ENCODE peak calls at places on chromosomes 3 and 15, in nine cellular contexts. One of them, this sample, is unnamed.

GRCh38 chr3:195269375-195270078 is 1.4 kb downstream of the XXYLT1 start:
- DNase-seq in Peyer's patch: no peak
- DNase-seq in Panc1: no peak
- DNase-seq in CD8-positive, alpha-beta T cell: no peak
- DNase-seq in adrenal gland: no peak
- DNase-seq in A549: no peak
- DNase-seq in fibroblast of lung: no peak
- DNase-seq in AG10803: no peak
- DNase-seq in endodermal cell: no peak
- DNase-seq in this sample: no peak

GRCh38 chr3:111285691-111286090 is 214.1 kb downstream of the NECTIN3 start:
- DNase-seq in Panc1: no peak
- DNase-seq in Peyer's patch: no peak
- DNase-seq in fibroblast of lung: no peak
- DNase-seq in endodermal cell: no peak
- DNase-seq in adrenal gland: no peak
- DNase-seq in A549: no peak
- DNase-seq in AG10803: no peak
- DNase-seq in CD8-positive, alpha-beta T cell: no peak
- DNase-seq in this sample: no peak

GRCh38 chr3:17505856-17506255 is 236.6 kb downstream of the TBC1D5 start:
- DNase-seq in fibroblast of lung: peak; percentile 22
- DNase-seq in A549: no peak
- DNase-seq in Peyer's patch: no peak
- DNase-seq in endodermal cell: no peak
- DNase-seq in AG10803: peak; percentile 40
- DNase-seq in CD8-positive, alpha-beta T cell: no peak
- DNase-seq in Panc1: no peak
- DNase-seq in adrenal gland: no peak
- DNase-seq in this sample: no peak

GRCh38 chr15:95884276-95884675 is 446.2 kb upstream of the NR2F2 start:
- DNase-seq in Peyer's patch: no peak
- DNase-seq in adrenal gland: no peak
- DNase-seq in endodermal cell: peak; percentile 63
- DNase-seq in Panc1: no peak
- DNase-seq in CD8-positive, alpha-beta T cell: no peak
- DNase-seq in AG10803: peak; percentile 92
- DNase-seq in A549: no peak
- DNase-seq in fibroblast of lung: no peak
- DNase-seq in this sample: peak; percentile 66

GRCh38 chr3:114557791-114558190 is 264.0 kb downstream of the TIGIT start:
- DNase-seq in AG10803: peak; percentile 37
- DNase-seq in CD8-positive, alpha-beta T cell: no peak
- DNase-seq in adrenal gland: no peak
- DNase-seq in fibroblast of lung: peak; percentile 32
- DNase-seq in A549: no peak
- DNase-seq in endodermal cell: no peak
- DNase-seq in Peyer's patch: no peak
- DNase-seq in Panc1: no peak
- DNase-seq in this sample: no peak

GRCh38 chr15:79314811-79315210 is 3.9 kb downstream of the TMED3 start:
- DNase-seq in adrenal gland: no peak
- DNase-seq in CD8-positive, alpha-beta T cell: no peak
- DNase-seq in fibroblast of lung: no peak
- DNase-seq in Panc1: no peak
- DNase-seq in A549: no peak
- DNase-seq in AG10803: no peak
- DNase-seq in Peyer's patch: no peak
- DNase-seq in endodermal cell: no peak
- DNase-seq in this sample: no peak

GRCh38 chr3:172517859-172518466 is 5.3 kb downstream of the TNFSF10 start:
- DNase-seq in fibroblast of lung: no peak
- DNase-seq in AG10803: peak; percentile 32
- DNase-seq in CD8-positive, alpha-beta T cell: no peak
- DNase-seq in Peyer's patch: no peak
- DNase-seq in adrenal gland: no peak
- DNase-seq in endodermal cell: no peak
- DNase-seq in A549: no peak
- DNase-seq in Panc1: no peak
- DNase-seq in this sample: no peak

GRCh38 chr15:55196011-55196410 is 730 bp downstream of the RSL24D1 start:
- DNase-seq in AG10803: no peak
- DNase-seq in A549: no peak
- DNase-seq in adrenal gland: no peak
- DNase-seq in CD8-positive, alpha-beta T cell: no peak
- DNase-seq in Peyer's patch: no peak
- DNase-seq in endodermal cell: no peak
- DNase-seq in fibroblast of lung: peak; percentile 14
- DNase-seq in Panc1: no peak
- DNase-seq in this sample: no peak

GRCh38 chr3:62876064-62876463 is 848 bp upstream of the CADPS start:
- DNase-seq in Panc1: no peak
- DNase-seq in A549: no peak
- DNase-seq in fibroblast of lung: peak; percentile 52
- DNase-seq in endodermal cell: peak; percentile 94
- DNase-seq in AG10803: peak; percentile 32
- DNase-seq in Peyer's patch: peak; percentile 71
- DNase-seq in CD8-positive, alpha-beta T cell: no peak
- DNase-seq in adrenal gland: peak; percentile 26
- DNase-seq in this sample: no peak

GRCh38 chr3:169345662-169346331 is 317.7 kb downstream of the MECOM start:
- DNase-seq in AG10803: no peak
- DNase-seq in adrenal gland: no peak
- DNase-seq in CD8-positive, alpha-beta T cell: no peak
- DNase-seq in fibroblast of lung: no peak
- DNase-seq in Peyer's patch: no peak
- DNase-seq in A549: no peak
- DNase-seq in Panc1: no peak
- DNase-seq in endodermal cell: no peak
- DNase-seq in this sample: no peak

GRCh38 chr3:169340055-169340454 is 323.5 kb downstream of the MECOM start:
- DNase-seq in A549: no peak
- DNase-seq in CD8-positive, alpha-beta T cell: no peak
- DNase-seq in AG10803: no peak
- DNase-seq in adrenal gland: no peak
- DNase-seq in fibroblast of lung: no peak
- DNase-seq in Panc1: no peak
- DNase-seq in endodermal cell: no peak
- DNase-seq in Peyer's patch: no peak
- DNase-seq in this sample: no peak

GRCh38 chr3:169344465-169344864 is 319.0 kb downstream of the MECOM start:
- DNase-seq in fibroblast of lung: peak; percentile 32
- DNase-seq in endodermal cell: no peak
- DNase-seq in A549: no peak
- DNase-seq in adrenal gland: no peak
- DNase-seq in AG10803: no peak
- DNase-seq in CD8-positive, alpha-beta T cell: no peak
- DNase-seq in Peyer's patch: no peak
- DNase-seq in Panc1: no peak
- DNase-seq in this sample: no peak

GRCh38 chr3:169339386-169339785 is 324.1 kb downstream of the MECOM start:
- DNase-seq in adrenal gland: no peak
- DNase-seq in AG10803: no peak
- DNase-seq in endodermal cell: no peak
- DNase-seq in CD8-positive, alpha-beta T cell: no peak
- DNase-seq in Panc1: no peak
- DNase-seq in fibroblast of lung: no peak
- DNase-seq in Peyer's patch: no peak
- DNase-seq in A549: no peak
- DNase-seq in this sample: no peak

DNA sequence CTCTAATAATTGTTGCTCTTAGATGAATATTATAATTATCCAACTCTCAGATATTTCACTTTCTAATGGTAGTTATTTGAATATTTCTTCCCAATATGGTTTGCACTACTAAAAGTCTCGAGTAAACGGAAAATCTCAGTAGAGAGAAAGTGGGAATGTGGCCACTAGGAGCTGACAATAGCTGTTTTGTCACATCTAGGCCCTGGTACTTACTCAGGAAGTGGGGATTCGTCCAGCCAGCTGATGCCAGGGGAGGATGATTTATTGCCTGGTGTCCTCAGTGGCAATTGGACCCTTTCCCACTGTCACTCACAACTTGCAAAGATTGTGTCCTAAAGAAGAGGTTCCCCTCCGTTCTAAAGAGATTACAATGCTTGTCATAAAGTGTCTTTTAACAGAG is 320.9 kb downstream of the MECOM start:
- DNase-seq in fibroblast of lung: no peak
- DNase-seq in AG10803: no peak
- DNase-seq in A549: no peak
- DNase-seq in CD8-positive, alpha-beta T cell: no peak
- DNase-seq in Panc1: no peak
- DNase-seq in adrenal gland: no peak
- DNase-seq in endodermal cell: no peak
- DNase-seq in Peyer's patch: no peak
- DNase-seq in this sample: no peak
- TF ChIP-seq CTCF in fibroblast of lung: no peak
- TF ChIP-seq CTCF in AG10803: no peak
- TF ChIP-seq CTCF in A549: no peak
- TF ChIP-seq CTCF in CD8-positive, alpha-beta T cell: no peak
- TF ChIP-seq CTCF in Panc1: peak; percentile 12
- TF ChIP-seq CTCF in adrenal gland: no peak
- TF ChIP-seq CTCF in endodermal cell: peak; percentile 64
- TF ChIP-seq CTCF in Peyer's patch: no peak
- TF ChIP-seq CTCF in this sample: no peak

GRCh38 chr3:164221297-164221696 is 857.0 kb downstream of the SI start:
- DNase-seq in Peyer's patch: no peak
- DNase-seq in adrenal gland: no peak
- DNase-seq in CD8-positive, alpha-beta T cell: no peak
- DNase-seq in endodermal cell: no peak
- DNase-seq in A549: no peak
- DNase-seq in fibroblast of lung: no peak
- DNase-seq in AG10803: no peak
- DNase-seq in Panc1: no peak
- DNase-seq in this sample: no peak

GRCh38 chr3:164222200-164222599 is 856.1 kb downstream of the SI start:
- DNase-seq in Panc1: no peak
- DNase-seq in AG10803: no peak
- DNase-seq in endodermal cell: no peak
- DNase-seq in A549: no peak
- DNase-seq in Peyer's patch: no peak
- DNase-seq in adrenal gland: no peak
- DNase-seq in fibroblast of lung: no peak
- DNase-seq in CD8-positive, alpha-beta T cell: no peak
- DNase-seq in this sample: no peak
- H3K4me3 ChIP-seq in Panc1: no peak overlapping the region
- H3K4me3 ChIP-seq in AG10803: no peak overlapping the region
- H3K4me3 ChIP-seq in endodermal cell: no peak overlapping the region
- H3K4me3 ChIP-seq in A549: no peak overlapping the region
- H3K4me3 ChIP-seq in Peyer's patch: no peak overlapping the region
- H3K4me3 ChIP-seq in adrenal gland: no peak overlapping the region
- H3K4me3 ChIP-seq in fibroblast of lung: no peak overlapping the region
- H3K4me3 ChIP-seq in CD8-positive, alpha-beta T cell: no peak overlapping the region
- H3K4me3 ChIP-seq in this sample: no peak overlapping the region

GRCh38 chr3:158539414-158540014 is 31.5 kb upstream of the MLF1 start:
- DNase-seq in A549: peak; percentile 6
- DNase-seq in endodermal cell: peak; percentile 58
- DNase-seq in Panc1: peak; percentile 18
- DNase-seq in adrenal gland: peak; percentile 35
- DNase-seq in CD8-positive, alpha-beta T cell: peak; percentile 36
- DNase-seq in AG10803: peak; percentile 52
- DNase-seq in fibroblast of lung: peak; percentile 73
- DNase-seq in Peyer's patch: peak; percentile 55
- DNase-seq in this sample: no peak
- TF ChIP-seq CTCF in A549: peak; percentile 75
- TF ChIP-seq CTCF in endodermal cell: peak; percentile 78
- TF ChIP-seq CTCF in Panc1: peak; percentile 69
- TF ChIP-seq CTCF in adrenal gland: peak; percentile 32
- TF ChIP-seq CTCF in CD8-positive, alpha-beta T cell: peak; percentile 61
- TF ChIP-seq CTCF in AG10803: peak; percentile 62
- TF ChIP-seq CTCF in fibroblast of lung: peak; percentile 55
- TF ChIP-seq CTCF in Peyer's patch: peak; percentile 50
- TF ChIP-seq CTCF in this sample: peak; percentile 56

DNA sequence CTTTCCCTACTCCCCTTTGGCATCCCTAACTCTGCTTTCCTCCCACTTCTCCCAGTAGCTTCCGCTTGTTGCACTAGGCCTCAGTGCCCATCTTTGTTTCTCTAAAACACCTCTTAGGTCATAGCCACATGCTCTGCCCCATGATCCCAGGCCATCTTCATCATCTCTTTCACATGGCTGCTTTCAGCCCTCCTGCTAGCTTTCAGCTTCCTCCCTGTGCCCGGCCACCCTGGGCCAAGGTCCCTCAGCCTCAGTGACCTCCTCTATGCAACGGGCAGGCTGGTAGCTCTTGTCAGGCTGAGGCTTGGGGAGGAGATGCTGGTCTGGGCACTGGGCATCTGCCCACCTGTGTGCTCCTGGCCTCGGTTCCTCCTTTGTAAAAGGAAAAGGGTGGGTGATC is 2.3 kb downstream of the PLEKHO2 start:
- DNase-seq in Panc1: no peak
- DNase-seq in CD8-positive, alpha-beta T cell: no peak
- DNase-seq in A549: no peak
- DNase-seq in Peyer's patch: no peak
- DNase-seq in endodermal cell: peak; percentile 39
- DNase-seq in adrenal gland: no peak
- DNase-seq in fibroblast of lung: no peak
- DNase-seq in AG10803: no peak
- DNase-seq in this sample: no peak
- H3K4me3 ChIP-seq in Panc1: no peak overlapping the region
- H3K4me3 ChIP-seq in CD8-positive, alpha-beta T cell: peak overlapping the region; percentile 55
- H3K4me3 ChIP-seq in A549: no peak overlapping the region
- H3K4me3 ChIP-seq in Peyer's patch: peak overlapping the region; percentile 83
- H3K4me3 ChIP-seq in endodermal cell: no peak overlapping the region
- H3K4me3 ChIP-seq in adrenal gland: peak overlapping the region; percentile 97
- H3K4me3 ChIP-seq in fibroblast of lung: peak overlapping the region; percentile 90
- H3K4me3 ChIP-seq in AG10803: peak overlapping the region; percentile 96
- H3K4me3 ChIP-seq in this sample: no peak overlapping the region